ENCODE peak calls at places on chromosome 2, in eight cellular contexts. One of them, this sample, is unnamed. For H3K36me3 and H3K27me3, the result is how much of the 10 kb centered on the place peaks cover.

GRCh38 chr2:192128655-192129054 is 66.1 kb downstream of the TMEFF2 start:
- DNase-seq in left ventricle myocardium inferior: no peak
- DNase-seq in aorta: no peak
- DNase-seq in astrocyte: peak
- DNase-seq in CD4-positive, alpha-beta memory T cell: no peak
- DNase-seq in CD8-positive, alpha-beta T cell: no peak
- DNase-seq in adrenal gland: no peak
- DNase-seq in RWPE2: no peak
- DNase-seq in this sample: no peak

GRCh38 chr2:79001285-79001684 is 24.2 kb upstream of the REG3G start:
- DNase-seq in left ventricle myocardium inferior: no peak
- DNase-seq in aorta: no peak
- DNase-seq in astrocyte: no peak
- DNase-seq in CD4-positive, alpha-beta memory T cell: no peak
- DNase-seq in CD8-positive, alpha-beta T cell: no peak
- DNase-seq in adrenal gland: no peak
- DNase-seq in RWPE2: no peak
- DNase-seq in this sample: no peak

GRCh38 chr2:27738349-27739057 is 33.0 kb upstream of the MRPL33 start:
- DNase-seq in left ventricle myocardium inferior: no peak
- DNase-seq in aorta: no peak
- DNase-seq in astrocyte: no peak
- DNase-seq in CD4-positive, alpha-beta memory T cell: no peak
- DNase-seq in CD8-positive, alpha-beta T cell: no peak
- DNase-seq in adrenal gland: no peak
- DNase-seq in RWPE2: no peak
- DNase-seq in this sample: no peak

GRCh38 chr2:23689891-23690290 is 237.0 kb downstream of the ATAD2B start:
- DNase-seq in left ventricle myocardium inferior: no peak
- DNase-seq in aorta: peak
- DNase-seq in astrocyte: no peak
- DNase-seq in CD4-positive, alpha-beta memory T cell: no peak
- DNase-seq in CD8-positive, alpha-beta T cell: no peak
- DNase-seq in adrenal gland: no peak
- DNase-seq in RWPE2: peak
- DNase-seq in this sample: no peak

GRCh38 chr2:128292599-128293425 is 25.9 kb downstream of the HS6ST1 start:
- DNase-seq in left ventricle myocardium inferior: no peak
- DNase-seq in aorta: peak
- DNase-seq in astrocyte: no peak
- DNase-seq in CD4-positive, alpha-beta memory T cell: no peak
- DNase-seq in CD8-positive, alpha-beta T cell: no peak
- DNase-seq in adrenal gland: peak
- DNase-seq in RWPE2: no peak
- DNase-seq in this sample: no peak

GRCh38 chr2:230866704-230867561 is 2.2 kb downstream of the ITM2C start:
- DNase-seq in left ventricle myocardium inferior: no peak
- DNase-seq in aorta: no peak
- DNase-seq in astrocyte: no peak
- DNase-seq in CD4-positive, alpha-beta memory T cell: peak
- DNase-seq in CD8-positive, alpha-beta T cell: peak
- DNase-seq in adrenal gland: no peak
- DNase-seq in RWPE2: no peak
- DNase-seq in this sample: peak

GRCh38 chr2:85748039-85748438 is 5.8 kb upstream of the ATOH8 start:
- DNase-seq in left ventricle myocardium inferior: no peak
- DNase-seq in aorta: no peak
- DNase-seq in astrocyte: no peak
- DNase-seq in CD4-positive, alpha-beta memory T cell: no peak
- DNase-seq in CD8-positive, alpha-beta T cell: no peak
- DNase-seq in adrenal gland: no peak
- DNase-seq in RWPE2: no peak
- DNase-seq in this sample: no peak

GRCh38 chr2:167258712-167259111 is 370.4 kb downstream of the XIRP2 start:
- DNase-seq in left ventricle myocardium inferior: no peak
- DNase-seq in aorta: no peak
- DNase-seq in astrocyte: no peak
- DNase-seq in CD4-positive, alpha-beta memory T cell: no peak
- DNase-seq in CD8-positive, alpha-beta T cell: no peak
- DNase-seq in adrenal gland: no peak
- DNase-seq in RWPE2: no peak
- DNase-seq in this sample: no peak

GRCh38 chr2:238929242-238930081 is 81.6 kb downstream of the TWIST2 start:
- DNase-seq in left ventricle myocardium inferior: peak
- DNase-seq in aorta: peak
- DNase-seq in astrocyte: peak
- DNase-seq in CD4-positive, alpha-beta memory T cell: no peak
- DNase-seq in CD8-positive, alpha-beta T cell: no peak
- DNase-seq in adrenal gland: peak
- DNase-seq in RWPE2: no peak
- DNase-seq in this sample: no peak

GRCh38 chr2:29469961-29470360 is 354.7 kb downstream of the CLIP4 start:
- DNase-seq in left ventricle myocardium inferior: no peak
- DNase-seq in aorta: no peak
- DNase-seq in astrocyte: no peak
- DNase-seq in CD4-positive, alpha-beta memory T cell: no peak
- DNase-seq in CD8-positive, alpha-beta T cell: no peak
- DNase-seq in adrenal gland: no peak
- DNase-seq in RWPE2: no peak
- DNase-seq in this sample: no peak

GRCh38 chr2:68834737-68835136 is 36.5 kb downstream of the BMP10 start:
- DNase-seq in left ventricle myocardium inferior: no peak
- DNase-seq in aorta: no peak
- DNase-seq in astrocyte: no peak
- DNase-seq in CD4-positive, alpha-beta memory T cell: no peak
- DNase-seq in CD8-positive, alpha-beta T cell: no peak
- DNase-seq in adrenal gland: no peak
- DNase-seq in RWPE2: no peak
- DNase-seq in this sample: no peak

GRCh38 chr2:56077352-56077915 is 106.4 kb upstream of the CCDC85A start:
- DNase-seq in left ventricle myocardium inferior: no peak
- DNase-seq in aorta: no peak
- DNase-seq in astrocyte: peak
- DNase-seq in CD4-positive, alpha-beta memory T cell: no peak
- DNase-seq in CD8-positive, alpha-beta T cell: no peak
- DNase-seq in adrenal gland: no peak
- DNase-seq in RWPE2: no peak
- DNase-seq in this sample: peak

GRCh38 chr2:11738589-11739436 is 7.6 kb upstream of the LPIN1 start:
- DNase-seq in left ventricle myocardium inferior: peak
- DNase-seq in aorta: peak
- DNase-seq in astrocyte: peak
- DNase-seq in CD4-positive, alpha-beta memory T cell: no peak
- DNase-seq in CD8-positive, alpha-beta T cell: no peak
- DNase-seq in adrenal gland: peak
- DNase-seq in RWPE2: no peak
- DNase-seq in this sample: no peak

GRCh38 chr2:100610381-100610831 is 47.6 kb downstream of the PDCL3 start:
- DNase-seq in left ventricle myocardium inferior: peak
- DNase-seq in aorta: peak
- DNase-seq in astrocyte: peak
- DNase-seq in CD4-positive, alpha-beta memory T cell: peak
- DNase-seq in CD8-positive, alpha-beta T cell: peak
- DNase-seq in adrenal gland: peak
- DNase-seq in RWPE2: no peak
- DNase-seq in this sample: peak

GRCh38 chr2:108220942-108221541 is 18.7 kb upstream of the SULT1C3 start:
- DNase-seq in left ventricle myocardium inferior: peak
- DNase-seq in aorta: peak
- DNase-seq in astrocyte: no peak
- DNase-seq in CD4-positive, alpha-beta memory T cell: no peak
- DNase-seq in CD8-positive, alpha-beta T cell: no peak
- DNase-seq in adrenal gland: no peak
- DNase-seq in RWPE2: no peak
- DNase-seq in this sample: no peak

GRCh38 chr2:215290980-215291599 is 20.8 kb upstream of the ATIC start:
- DNase-seq in left ventricle myocardium inferior: no peak
- DNase-seq in aorta: no peak
- DNase-seq in astrocyte: no peak
- DNase-seq in CD4-positive, alpha-beta memory T cell: no peak
- DNase-seq in CD8-positive, alpha-beta T cell: no peak
- DNase-seq in adrenal gland: no peak
- DNase-seq in RWPE2: no peak
- DNase-seq in this sample: no peak

GRCh38 chr2:39772086-39772811 is 6.8 kb downstream of the THUMPD2 start:
- DNase-seq in left ventricle myocardium inferior: no peak
- DNase-seq in aorta: no peak
- DNase-seq in astrocyte: peak
- DNase-seq in CD4-positive, alpha-beta memory T cell: no peak
- DNase-seq in CD8-positive, alpha-beta T cell: no peak
- DNase-seq in adrenal gland: no peak
- DNase-seq in RWPE2: no peak
- DNase-seq in this sample: no peak

DNA sequence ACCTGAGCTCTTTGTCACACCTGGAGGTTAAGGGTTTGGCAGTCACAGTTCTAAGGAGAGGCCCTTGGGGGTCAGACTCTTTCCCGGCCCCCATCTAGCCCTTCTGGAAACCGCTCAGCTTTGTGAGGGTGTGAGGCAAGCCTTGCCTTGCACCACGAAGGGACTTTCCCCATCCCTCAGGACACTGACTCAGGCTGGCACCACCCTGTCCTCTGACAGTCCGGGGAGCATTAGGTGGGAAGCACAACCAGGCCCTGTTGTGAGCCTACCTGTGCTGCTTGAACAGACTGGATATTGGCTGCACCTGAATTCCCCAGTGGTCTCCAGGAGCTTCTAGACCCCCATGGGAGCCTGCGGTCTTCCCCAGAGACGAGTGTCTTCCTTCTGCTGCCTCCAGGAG is 47.0 kb upstream of the GBX2 start:
- DNase-seq in left ventricle myocardium inferior: no peak
- DNase-seq in aorta: no peak
- DNase-seq in astrocyte: no peak
- DNase-seq in CD4-positive, alpha-beta memory T cell: no peak
- DNase-seq in CD8-positive, alpha-beta T cell: no peak
- DNase-seq in adrenal gland: no peak
- DNase-seq in RWPE2: no peak
- DNase-seq in this sample: no peak
- H3K36me3 ChIP-seq in left ventricle myocardium inferior: under half
- H3K36me3 ChIP-seq in aorta: under half
- H3K36me3 ChIP-seq in astrocyte: under half
- H3K36me3 ChIP-seq in CD4-positive, alpha-beta memory T cell: under half
- H3K36me3 ChIP-seq in CD8-positive, alpha-beta T cell: under half
- H3K36me3 ChIP-seq in adrenal gland: under half
- H3K36me3 ChIP-seq in RWPE2: under half
- H3K36me3 ChIP-seq in this sample: under half

GRCh38 chr2:120342451-120342850 is 3.5 kb upstream of the INHBB start:
- DNase-seq in left ventricle myocardium inferior: no peak
- DNase-seq in aorta: no peak
- DNase-seq in astrocyte: no peak
- DNase-seq in CD4-positive, alpha-beta memory T cell: no peak
- DNase-seq in CD8-positive, alpha-beta T cell: no peak
- DNase-seq in adrenal gland: no peak
- DNase-seq in RWPE2: no peak
- DNase-seq in this sample: no peak
- H3K27me3 ChIP-seq in left ventricle myocardium inferior: half or more
- H3K27me3 ChIP-seq in aorta: under half
- H3K27me3 ChIP-seq in astrocyte: under half
- H3K27me3 ChIP-seq in CD4-positive, alpha-beta memory T cell: under half
- H3K27me3 ChIP-seq in CD8-positive, alpha-beta T cell: under half
- H3K27me3 ChIP-seq in adrenal gland: under half
- H3K27me3 ChIP-seq in RWPE2: under half
- H3K27me3 ChIP-seq in this sample: under half

DNA sequence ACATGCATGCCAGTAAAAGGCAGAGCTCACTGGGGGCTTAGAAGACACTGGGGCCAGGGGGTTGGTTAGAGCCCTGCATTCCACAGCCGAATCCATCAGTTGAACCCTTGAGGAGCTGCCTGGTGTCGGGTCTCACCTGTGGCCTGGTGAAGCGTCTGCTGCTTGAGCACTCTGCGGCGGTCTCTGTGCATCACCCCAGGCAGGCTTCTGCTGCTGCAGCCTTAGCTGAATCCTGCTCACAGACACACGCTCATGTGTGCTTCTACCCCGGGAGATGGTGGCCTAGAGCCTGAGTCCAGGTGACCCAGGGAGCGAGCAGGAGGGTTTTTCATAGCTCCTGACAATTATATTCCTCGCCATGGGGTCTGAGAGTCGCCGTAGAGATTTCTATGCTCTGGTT is 192.1 kb downstream of the MGAT5 start:
- DNase-seq in left ventricle myocardium inferior: no peak
- DNase-seq in aorta: no peak
- DNase-seq in astrocyte: no peak
- DNase-seq in CD4-positive, alpha-beta memory T cell: no peak
- DNase-seq in CD8-positive, alpha-beta T cell: no peak
- DNase-seq in adrenal gland: no peak
- DNase-seq in RWPE2: no peak
- DNase-seq in this sample: no peak
- H3K36me3 ChIP-seq in left ventricle myocardium inferior: under half
- H3K36me3 ChIP-seq in aorta: under half
- H3K36me3 ChIP-seq in astrocyte: under half
- H3K36me3 ChIP-seq in CD4-positive, alpha-beta memory T cell: half or more
- H3K36me3 ChIP-seq in CD8-positive, alpha-beta T cell: under half
- H3K36me3 ChIP-seq in adrenal gland: under half
- H3K36me3 ChIP-seq in RWPE2: under half
- H3K36me3 ChIP-seq in this sample: under half

GRCh38 chr2:70553334-70553583 is 367 bp downstream of the TGFA start:
- DNase-seq in left ventricle myocardium inferior: no peak
- DNase-seq in aorta: peak
- DNase-seq in astrocyte: no peak
- DNase-seq in CD4-positive, alpha-beta memory T cell: no peak
- DNase-seq in CD8-positive, alpha-beta T cell: no peak
- DNase-seq in adrenal gland: no peak
- DNase-seq in RWPE2: no peak
- DNase-seq in this sample: no peak

GRCh38 chr2:70556608-70557007 is 3.0 kb upstream of the TGFA start:
- DNase-seq in left ventricle myocardium inferior: no peak
- DNase-seq in aorta: no peak
- DNase-seq in astrocyte: no peak
- DNase-seq in CD4-positive, alpha-beta memory T cell: no peak
- DNase-seq in CD8-positive, alpha-beta T cell: no peak
- DNase-seq in adrenal gland: no peak
- DNase-seq in RWPE2: no peak
- DNase-seq in this sample: no peak

GRCh38 chr2:70552501-70553333 is 909 bp downstream of the TGFA start:
- DNase-seq in left ventricle myocardium inferior: no peak
- DNase-seq in aorta: no peak
- DNase-seq in astrocyte: no peak
- DNase-seq in CD4-positive, alpha-beta memory T cell: peak
- DNase-seq in CD8-positive, alpha-beta T cell: no peak
- DNase-seq in adrenal gland: no peak
- DNase-seq in RWPE2: no peak
- DNase-seq in this sample: no peak

GRCh38 chr2:70553584-70554337 is at the start of gene TGFA:
- DNase-seq in left ventricle myocardium inferior: peak
- DNase-seq in aorta: peak
- DNase-seq in astrocyte: peak
- DNase-seq in CD4-positive, alpha-beta memory T cell: peak
- DNase-seq in CD8-positive, alpha-beta T cell: peak
- DNase-seq in adrenal gland: peak
- DNase-seq in RWPE2: peak
- DNase-seq in this sample: peak

DNA sequence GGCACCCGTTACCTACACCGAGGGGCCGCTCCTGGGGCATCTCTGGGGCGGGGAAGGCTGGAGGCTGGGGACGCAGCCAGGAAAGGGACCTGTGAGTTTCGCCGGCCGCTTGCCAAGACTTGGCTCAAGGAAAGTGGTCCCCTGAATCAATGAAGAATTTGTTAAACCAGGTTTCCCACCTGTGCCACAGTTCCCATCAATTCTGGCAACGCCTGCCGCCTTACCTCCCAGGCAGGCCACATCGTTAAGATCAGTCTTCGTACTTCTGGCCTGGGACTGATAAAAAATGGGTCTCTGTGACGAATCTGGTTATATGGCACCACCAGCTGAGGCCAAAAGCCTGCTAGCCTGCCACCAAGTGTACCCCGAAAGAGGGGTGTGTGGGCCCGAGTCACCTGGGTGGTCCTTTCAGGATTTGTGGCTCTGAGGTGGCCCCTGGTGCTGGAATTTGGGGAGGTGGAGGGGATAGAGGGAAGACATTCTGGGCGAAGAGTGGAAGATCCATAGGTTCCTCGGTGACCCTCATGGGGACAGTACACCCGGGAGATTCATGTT is 789 bp upstream of the TGFA start:
- DNase-seq in left ventricle myocardium inferior: no peak
- DNase-seq in aorta: no peak
- DNase-seq in astrocyte: no peak
- DNase-seq in CD4-positive, alpha-beta memory T cell: no peak
- DNase-seq in CD8-positive, alpha-beta T cell: no peak
- DNase-seq in adrenal gland: no peak
- DNase-seq in RWPE2: no peak
- DNase-seq in this sample: no peak
- H3K27me3 ChIP-seq in left ventricle myocardium inferior: half or more
- H3K27me3 ChIP-seq in aorta: under half
- H3K27me3 ChIP-seq in astrocyte: under half
- H3K27me3 ChIP-seq in CD4-positive, alpha-beta memory T cell: under half
- H3K27me3 ChIP-seq in CD8-positive, alpha-beta T cell: under half
- H3K27me3 ChIP-seq in adrenal gland: under half
- H3K27me3 ChIP-seq in RWPE2: under half
- H3K27me3 ChIP-seq in this sample: under half